ENCODE peak calls at places on chromosomes 5 and 9, in five cellular contexts. L is upper lobe of left lung, V is GM12878, G is endothelial cell of umbilical vein, H is HCT116. W is an unnamed sample. For H3K4me1, the result is how much of the 10 kb centered on the place peaks cover.

GRCh38 chr5:94240616-94241287 is 377.7 kb downstream of the KIAA0825 start:
- DNase-seq in L (no peak), V (no peak), G (no peak), H (no peak), W (no peak)

GRCh38 chr9:137438591-137439157 is 2.5 kb downstream of the ENTPD8 start:
- DNase-seq in L (no peak), V (no peak), G (no peak), H (no peak), W (no peak)

GRCh38 chr5:119187776-119188529 is 117.1 kb downstream of the DMXL1 start:
- DNase-seq in L (no peak), V (no peak), G (no peak), H (no peak), W (no peak)

GRCh38 chr5:75460947-75461346 is 50.5 kb downstream of the CERT1 start:
- DNase-seq in L (no peak), V (peak), G (no peak), H (no peak), W (no peak)

GRCh38 chr9:4131946-4132345 is 167.9 kb downstream of the GLIS3 start:
- DNase-seq in L (no peak), V (no peak), G (no peak), H (no peak), W (no peak)

GRCh38 chr5:138148811-138149210 is 9.6 kb upstream of the NME5 start:
- DNase-seq in L (peak), V (no peak), G (peak), H (peak), W (no peak)

GRCh38 chr9:100619194-100619593 is 41.3 kb downstream of the CAVIN4 start:
- DNase-seq in L (no peak), V (no peak), G (no peak), H (no peak), W (no peak)

GRCh38 chr9:127528407-127529251 is 77.3 kb downstream of the LRSAM1 start:
- DNase-seq in L (no peak), V (no peak), G (peak), H (no peak), W (no peak)

GRCh38 chr5:181221792-181222629 is 1.1 kb upstream of the TRIM41 start:
- DNase-seq in L (peak), V (peak), G (peak), H (peak), W (peak)

GRCh38 chr5:32630867-32631491 is 45.6 kb downstream of the SUB1 start:
- DNase-seq in L (no peak), V (no peak), G (no peak), H (no peak), W (no peak)

GRCh38 chr9:134422301-134422700 is 96.0 kb downstream of the RXRA start:
- DNase-seq in L (peak), V (no peak), G (no peak), H (no peak), W (peak)

GRCh38 chr5:119340597-119341218 is 15.1 kb upstream of the TNFAIP8 start:
- DNase-seq in L (no peak), V (peak), G (no peak), H (no peak), W (no peak)

GRCh38 chr5:176529116-176529823 is 7.9 kb downstream of the RNF44 start:
- DNase-seq in L (no peak), V (no peak), G (no peak), H (no peak), W (no peak)

GRCh38 chr9:109907400-109907799 is 127.4 kb downstream of the PALM2AKAP2 start:
- DNase-seq in L (peak), V (no peak), G (peak), H (no peak), W (no peak)
- TF ChIP-seq POLR2AphosphoS5 in L (peak), V (no peak), G (peak), H (no peak), W (no peak)

DNA sequence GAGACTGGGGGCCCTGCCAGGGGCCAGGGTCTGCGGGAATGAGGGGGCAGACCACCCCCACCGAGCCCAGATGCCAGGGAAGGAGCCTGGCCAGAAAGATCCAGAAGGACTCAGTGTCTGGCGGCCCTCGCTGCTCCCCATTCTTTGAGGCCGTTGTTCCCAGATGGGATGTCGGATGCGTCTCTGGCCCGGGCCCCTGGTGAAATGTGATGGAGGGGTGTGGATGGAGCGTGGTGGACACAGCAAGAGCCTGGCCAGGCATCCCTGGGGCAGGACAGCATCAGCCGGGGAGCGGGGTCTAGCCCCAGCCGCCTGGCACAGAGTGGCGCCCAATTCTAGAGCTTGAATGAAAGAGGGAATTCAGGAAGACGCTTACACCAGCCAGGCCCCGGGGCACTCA is 46.2 kb upstream of the NKD2 start:
- DNase-seq in L (no peak), V (no peak), G (no peak), H (no peak), W (no peak)
- H3K4me1 ChIP-seq in L (under half), V (under half), G (under half), H (under half), W (under half)

GRCh38 chr9:92097997-92098482 is 17.2 kb downstream of the SPTLC1 start:
- DNase-seq in L (peak), V (peak), G (peak), H (peak), W (peak)
- TF ChIP-seq POLR2A in L (peak), V (no peak), G (peak), H (peak), W (no peak)

GRCh38 chr9:35680331-35681105 is 6.8 kb downstream of the CA9 start:
- DNase-seq in L (no peak), V (no peak), G (no peak), H (no peak), W (no peak)
- TF ChIP-seq POLR2AphosphoS5 in L (no peak), V (no peak), G (no peak), H (no peak), W (no peak)

GRCh38 chr5:149802008-149802407 is 71.9 kb downstream of the PPARGC1B start:
- DNase-seq in L (no peak), V (no peak), G (no peak), H (no peak), W (no peak)
- H3K4me1 ChIP-seq in L (under half), V (half or more), G (under half), H (under half), W (under half)